ENCODE peak calls at places on chromosome 11, in five cellular contexts. M is sigmoid colon, W is dorsolateral prefrontal cortex, T is aorta, D is PC-3. F is an unnamed sample.

GRCh38 chr11:3057069-3057963 is at the start of gene CARS1:
- DNase-seq in W (peak), D (peak), T (peak), M (peak), F (peak)

GRCh38 chr11:12185914-12186313 is 75.5 kb downstream of the MICAL2 start:
- DNase-seq in W (no peak), D (no peak), M (no peak), T (peak), F (no peak)

GRCh38 chr11:2930705-2931415 is 1.6 kb upstream of the PHLDA2 start:
- DNase-seq in W (no peak), T (peak), M (peak), D (peak), F (peak)

GRCh38 chr11:117219455-117219854 is 12.4 kb downstream of the PCSK7 start:
- DNase-seq in M (peak), W (no peak), D (no peak), T (no peak), F (no peak)

GRCh38 chr11:85575388-85575787 is 51.8 kb downstream of the DLG2 start:
- DNase-seq in D (no peak), M (no peak), T (no peak), W (no peak), F (no peak)

GRCh38 chr11:125464671-125465070 is 31.4 kb downstream of the FEZ1 start:
- DNase-seq in T (no peak), D (no peak), W (no peak), M (no peak), F (no peak)

GRCh38 chr11:119991022-119991404 is 146.9 kb downstream of the TRIM29 start:
- DNase-seq in D (no peak), W (no peak), M (no peak), T (no peak), F (no peak)

GRCh38 chr11:68297812-68298658 is 14.4 kb upstream of the LRP5 start:
- DNase-seq in W (peak), D (peak), T (peak), M (peak), F (peak)

GRCh38 chr11:28026634-28027290 is 81.2 kb downstream of the KIF18A start:
- DNase-seq in D (no peak), W (no peak), M (no peak), T (no peak), F (no peak)

GRCh38 chr11:133833899-133834296 is 11.4 kb downstream of the SPATA19 start:
- DNase-seq in M (no peak), W (no peak), D (no peak), T (no peak), F (peak)

GRCh38 chr11:74951241-74951640 is 2.2 kb downstream of the SPCS2 start:
- DNase-seq in W (no peak), M (no peak), D (no peak), T (no peak), F (no peak)

GRCh38 chr11:74948546-74948897 is 369 bp downstream of the XRRA1 start:
- DNase-seq in M (no peak), W (no peak), T (no peak), D (no peak), F (no peak)

GRCh38 chr11:74948898-74949747 is at the start of the genes SPCS2 and XRRA1:
- DNase-seq in T (peak), D (peak), M (peak), W (peak), F (peak)

GRCh38 chr11:74949748-74950127 is 672 bp downstream of the SPCS2 start:
- DNase-seq in W (no peak), T (no peak), D (no peak), M (no peak), F (no peak)

GRCh38 chr11:74950374-74950969 is 1.4 kb downstream of the SPCS2 start:
- DNase-seq in D (no peak), T (no peak), W (no peak), M (no peak), F (no peak)
- H3K27ac ChIP-seq in D (no peak), T (no peak), W (no peak), M (no peak), F (no peak)

DNA sequence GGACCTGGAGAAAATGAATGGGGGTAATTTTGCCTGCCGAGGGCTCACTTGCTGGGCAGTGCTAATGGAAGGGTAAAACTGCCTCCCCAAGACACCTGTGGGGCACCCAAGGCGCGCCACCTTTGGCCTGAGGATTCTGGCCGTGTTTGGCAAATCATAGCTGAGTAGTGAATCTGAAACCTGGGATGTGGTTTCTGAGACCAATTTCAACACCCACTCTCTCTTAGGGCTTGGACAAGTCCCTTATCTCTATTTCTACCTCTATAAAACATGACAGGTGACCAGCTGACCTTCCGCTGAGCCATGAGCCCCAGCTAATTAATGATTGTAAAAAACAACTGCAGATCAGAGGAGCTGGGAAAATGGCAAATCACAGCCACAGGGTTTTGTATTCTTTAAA is 1.5 kb upstream of the PACSIN3 start:
- DNase-seq in W (no peak), M (no peak), D (no peak), T (no peak), F (no peak)
- H3K27ac ChIP-seq in W (peak), M (peak), D (no peak), T (peak), F (no peak)

GRCh38 chr11:76781046-76781801 is 1.9 kb upstream of the TSKU start:
- DNase-seq in W (no peak), M (no peak), D (no peak), T (peak), F (peak)
- H3K27ac ChIP-seq in W (no peak), M (peak), D (no peak), T (no peak), F (no peak)

GRCh38 chr11:78295347-78295746 is 106.6 kb downstream of the USP35 start:
- DNase-seq in W (no peak), D (no peak), M (no peak), T (no peak), F (no peak)
- H3K27ac ChIP-seq in W (no peak), D (no peak), M (no peak), T (no peak), F (no peak)

GRCh38 chr11:88170680-88171079 is 4.6 kb downstream of the RAB38 start:
- DNase-seq in D (no peak), T (no peak), M (no peak), W (no peak), F (no peak)
- H3K27ac ChIP-seq in D (no peak), T (no peak), M (no peak), W (no peak), F (no peak)

GRCh38 chr11:43917851-43918250 is 24.6 kb upstream of the C11orf96 start:
- DNase-seq in D (no peak), M (no peak), W (no peak), T (no peak), F (no peak)
- H3K27ac ChIP-seq in D (no peak), M (no peak), W (no peak), T (no peak), F (no peak)